ENCODE peak calls at places on chromosomes 4 and X, in five cellular contexts. A is activated B cell treated with CpG ODN at 0.5 μM for 24 hours; M is NCI-H446; I is activated CD8-positive, alpha-beta T cell treated with anti-CD3 and anti-CD28 coated beads, Interleukin-2, amount 10 ng/mL, durations not matched to agents 7 days and 5 days; T is MCF 10A. G is an unnamed sample.

GRCh38 chr4:66564901-66565648 is 894.8 kb upstream of the EPHA5 start:
- DNase-seq in A (no peak), M (no peak), I (no peak), T (no peak), G (no peak)

GRCh38 chrX:153692611-153693156 is 5.0 kb downstream of the SLC6A8 start:
- DNase-seq in A (no peak), M (no peak), I (no peak), T (no peak), G (no peak)

GRCh38 chrX:3522016-3522690 is 175.7 kb upstream of the MXRA5 start:
- DNase-seq in A (no peak), M (no peak), I (no peak), T (no peak), G (no peak)

GRCh38 chr4:62901101-62901500 is 1508.1 kb downstream of the TECRL start:
- DNase-seq in A (no peak), M (no peak), I (no peak), T (no peak), G (no peak)

GRCh38 chr4:101597204-101597603 is 193.3 kb upstream of the BANK1 start:
- DNase-seq in A (no peak), M (peak; percentile 34), I (peak; percentile 42), T (peak; percentile 5), G (peak; percentile 73)

GRCh38 chr4:185721949-185722316 is 90.1 kb downstream of the SORBS2 start:
- DNase-seq in A (no peak), M (no peak), I (no peak), T (peak; percentile 49), G (no peak)

GRCh38 chr4:61224573-61224972 is 24.4 kb downstream of the ADGRL3 start:
- DNase-seq in A (no peak), M (no peak), I (no peak), T (no peak), G (no peak)

GRCh38 chr4:167136270-167136669 is 98.0 kb downstream of the SPOCK3 start:
- DNase-seq in A (no peak), M (no peak), I (no peak), T (no peak), G (no peak)

GRCh38 chr4:186758929-186759682 is 35.5 kb upstream of the FAT1 start:
- DNase-seq in A (no peak), M (no peak), I (no peak), T (no peak), G (no peak)

GRCh38 chrX:123731258-123731986 is 1.4 kb downstream of the THOC2 start:
- DNase-seq in A (no peak), M (no peak), I (peak; percentile 27), T (peak; percentile 11), G (peak; percentile 63)

GRCh38 chr4:184635381-184635780 is 13.9 kb downstream of the CASP3 start:
- DNase-seq in A (no peak), M (no peak), I (no peak), T (no peak), G (no peak)